ENCODE peak calls at places on chromosomes 11 and 22, in six cellular contexts. G is fibroblast of lung, U is pancreas, B is left ventricle myocardium inferior, O is heart left ventricle, R is HCT116. L is an unnamed sample.

GRCh38 chr11:77361184-77361583 is 59.7 kb upstream of the GDPD4 start:
- DNase-seq in R (no peak), O (no peak), U (no peak), G (peak; percentile 87), B (no peak), L (no peak)

GRCh38 chr22:44325718-44326548 is 13.2 kb upstream of the SHISAL1 start:
- DNase-seq in R (no peak), G (peak; percentile 56), B (no peak), U (no peak), O (no peak), L (no peak)

GRCh38 chr11:87859583-87859982 is 315.7 kb downstream of the RAB38 start:
- DNase-seq in G (peak; percentile 21), U (no peak), B (no peak), R (no peak), O (no peak), L (no peak)

GRCh38 chr11:44110231-44110679 is 14.8 kb downstream of the EXT2 start:
- DNase-seq in O (peak; percentile 70), U (peak; percentile 9), G (peak; percentile 30), B (peak; percentile 50), R (no peak), L (peak; percentile 20)

GRCh38 chr22:39306456-39307361 is 12.7 kb downstream of the RPL3 start:
- DNase-seq in R (no peak), U (no peak), B (no peak), O (no peak), G (no peak), L (no peak)

GRCh38 chr11:118003021-118003423 is 16.8 kb downstream of the IL10RA start:
- DNase-seq in R (no peak), U (no peak), B (no peak), O (no peak), G (no peak), L (no peak)

GRCh38 chr11:117072517-117073218 is 25.6 kb downstream of the SIK3 start:
- DNase-seq in R (peak; percentile 91), B (no peak), U (no peak), O (no peak), G (peak; percentile 96), L (no peak)

GRCh38 chr11:123441161-123441560 is 11.1 kb downstream of the GRAMD1B start:
- DNase-seq in O (no peak), U (no peak), R (no peak), B (no peak), G (no peak), L (no peak)

GRCh38 chr11:131998020-131998419 is 627.6 kb downstream of the NTM start:
- DNase-seq in B (no peak), O (no peak), R (no peak), G (no peak), U (no peak), L (no peak)

GRCh38 chr22:31230871-31231621 is 18.9 kb downstream of the LIMK2 start:
- DNase-seq in U (peak; percentile 62), O (no peak), B (no peak), G (peak; percentile 48), R (no peak), L (peak; percentile 69)

GRCh38 chr22:48803171-48803992 is 1024.3 kb downstream of the BRD1 start:
- DNase-seq in B (no peak), U (no peak), G (no peak), R (no peak), O (no peak), L (no peak)

GRCh38 chr11:34339149-34340064 is 18.4 kb downstream of the ABTB2 start:
- DNase-seq in B (no peak), G (peak; percentile 24), U (no peak), R (no peak), O (no peak), L (no peak)

GRCh38 chr11:35847473-35847872 is 96.4 kb upstream of the LDLRAD3 start:
- DNase-seq in O (no peak), B (no peak), G (no peak), R (no peak), U (no peak), L (no peak)

GRCh38 chr22:46378499-46379300 is 43.2 kb downstream of the TRMU start:
- DNase-seq in B (no peak), R (no peak), U (no peak), O (no peak), G (no peak), L (no peak)

GRCh38 chr11:123166095-123166559 is 28.9 kb downstream of the CLMP start:
- DNase-seq in G (peak; percentile 93), R (no peak), B (peak; percentile 36), U (no peak), O (no peak), L (no peak)

GRCh38 chr11:8344346-8344745 is 80.7 kb upstream of the LMO1 start:
- DNase-seq in G (no peak), R (no peak), O (no peak), B (no peak), U (no peak), L (no peak)

GRCh38 chr11:8777907-8778767 is 95.5 kb downstream of the RPL27A start:
- DNase-seq in R (no peak), U (peak; percentile 43), G (peak; percentile 62), O (peak; percentile 79), B (peak; percentile 69), L (peak; percentile 13)

GRCh38 chr22:21032843-21033688 is 705 bp upstream of the SLC7A4 start:
- DNase-seq in R (no peak), G (no peak), O (no peak), U (no peak), B (no peak), L (no peak)

GRCh38 chr11:71488968-71489265 is 35.9 kb downstream of the NADSYN1 start:
- DNase-seq in B (no peak), R (no peak), G (no peak), O (no peak), U (no peak), L (no peak)

GRCh38 chr11:126329644-126330200 is 25.8 kb upstream of the ST3GAL4 start:
- DNase-seq in G (no peak), B (no peak), R (no peak), O (no peak), U (no peak), L (no peak)

GRCh38 chr11:62125881-62126280 is 2.1 kb downstream of the INCENP start:
- DNase-seq in G (no peak), R (no peak), O (no peak), U (no peak), B (no peak), L (no peak)

GRCh38 chr11:118295834-118296454 is 8.6 kb upstream of the CD3E start:
- DNase-seq in R (peak; percentile 43), U (no peak), B (no peak), G (peak; percentile 27), O (no peak), L (no peak)

GRCh38 chr11:129075757-129076156 is 116.4 kb downstream of the ARHGAP32 start:
- DNase-seq in O (no peak), R (no peak), G (no peak), B (no peak), U (no peak), L (no peak)

GRCh38 chr22:27435839-27436581 is 365.5 kb downstream of the MN1 start:
- DNase-seq in B (peak; percentile 74), R (no peak), U (no peak), G (peak; percentile 84), O (peak; percentile 85), L (no peak)

GRCh38 chr22:46612341-46612903 is 7.8 kb upstream of the GRAMD4 start:
- DNase-seq in O (no peak), U (no peak), B (no peak), G (no peak), R (no peak), L (no peak)

DNA sequence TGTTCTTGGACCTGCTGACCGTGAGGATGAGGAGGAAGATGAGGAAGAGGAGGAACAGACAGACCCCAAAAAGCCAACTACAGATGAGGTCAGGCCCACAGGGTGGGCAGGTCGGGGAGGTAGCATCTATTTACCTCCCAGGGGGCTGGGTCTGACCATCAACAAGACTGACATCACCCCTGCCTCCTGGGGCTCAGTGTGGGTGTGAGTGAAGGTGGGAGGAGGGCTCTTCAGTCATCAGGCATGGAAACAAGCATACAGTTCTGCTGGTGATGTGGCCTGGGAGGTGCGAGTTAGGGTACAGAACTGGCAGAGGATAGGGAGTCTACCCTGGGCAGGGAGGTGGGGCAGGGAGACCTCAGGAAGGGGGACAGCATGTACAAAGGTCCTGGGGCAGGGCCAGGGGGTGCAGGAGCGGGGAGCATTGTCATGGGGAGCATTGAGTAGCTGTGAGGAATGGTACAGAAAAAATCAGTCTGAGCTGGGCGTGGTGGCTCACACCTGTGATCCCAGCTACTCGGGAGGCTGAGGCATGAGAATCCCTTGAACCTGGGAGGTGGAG is 8.9 kb downstream of the PLCB3 start:
- DNase-seq in B (no peak), O (no peak), G (no peak), R (no peak), U (no peak), L (no peak)
- H3K36me3 ChIP-seq in B (peaks cover 90% of the 10 kb centered on the region), O (peaks cover 99% of the 10 kb centered on the region), G (peaks cover 46% of the 10 kb centered on the region), R (peaks cover 60% of the 10 kb centered on the region), U (no peaks in the 10 kb centered on the region), L (no peaks in the 10 kb centered on the region)

GRCh38 chr11:67211656-67212436 is 54.4 kb upstream of the GRK2 start:
- DNase-seq in G (no peak), R (no peak), O (no peak), U (no peak), B (no peak), L (no peak)

DNA sequence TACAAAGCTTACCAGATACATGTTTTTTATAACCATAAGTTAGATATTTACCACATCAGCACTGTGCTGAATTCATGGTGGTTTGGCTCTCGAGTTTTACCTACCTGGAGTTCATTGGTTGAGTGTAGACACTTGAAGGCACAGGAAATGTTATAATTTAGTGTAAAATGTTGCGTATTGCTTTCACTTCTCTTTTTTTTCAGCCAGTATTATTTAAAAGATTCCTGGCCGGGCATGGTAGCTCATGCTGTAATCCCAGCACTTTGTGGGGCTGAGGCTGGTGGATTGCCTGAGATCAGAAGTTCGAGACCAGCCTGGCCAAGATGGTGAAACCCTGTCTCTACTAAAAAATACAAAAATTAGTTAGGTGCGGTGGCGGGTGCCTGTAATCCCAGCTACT is 53.0 kb upstream of the GRK2 start:
- DNase-seq in R (no peak), G (no peak), O (no peak), U (no peak), B (no peak), L (no peak)
- H3K27ac ChIP-seq in R (no peak overlapping the region), G (no peak overlapping the region), O (no peak overlapping the region), U (no peak overlapping the region), B (no peak overlapping the region), L (no peak overlapping the region)

GRCh38 chr22:37356922-37357321 is 70.4 kb downstream of the ELFN2 start:
- DNase-seq in R (no peak), G (no peak), O (no peak), B (no peak), U (no peak), L (no peak)
- H3K36me3 ChIP-seq in R (no peaks in the 10 kb centered on the region), G (no peaks in the 10 kb centered on the region), O (no peaks in the 10 kb centered on the region), B (no peaks in the 10 kb centered on the region), U (no peaks in the 10 kb centered on the region), L (no peaks in the 10 kb centered on the region)

GRCh38 chr11:46075928-46076327 is 45.3 kb downstream of the PHF21A start:
- DNase-seq in R (no peak), G (no peak), B (no peak), O (no peak), U (no peak), L (no peak)

GRCh38 chr11:46075168-46075567 is 46.1 kb downstream of the PHF21A start:
- DNase-seq in R (no peak), B (no peak), O (no peak), U (no peak), G (peak; percentile 77), L (no peak)

DNA sequence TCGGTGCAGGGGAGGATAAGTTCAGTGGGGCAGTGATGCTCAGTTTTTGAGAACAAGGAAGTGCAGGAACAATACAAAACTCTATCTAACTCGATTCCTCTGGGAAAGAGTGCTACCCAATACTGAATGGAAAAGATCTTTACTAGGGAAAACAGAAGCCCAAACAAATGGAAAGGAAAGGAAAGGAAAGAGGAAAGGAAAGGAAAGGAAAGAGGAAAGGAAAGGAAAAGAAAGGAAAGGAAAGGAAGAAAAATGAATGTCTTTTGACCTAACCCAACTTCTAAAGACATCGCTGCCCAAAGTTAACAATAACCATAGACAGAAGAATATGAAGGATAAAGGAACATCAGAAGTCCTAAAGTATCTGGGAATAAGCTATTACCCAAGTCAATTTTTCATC is 41.6 kb downstream of the PHF21A start:
- DNase-seq in G (no peak), R (no peak), B (no peak), U (no peak), O (no peak), L (no peak)
- H3K27ac ChIP-seq in G (no peak overlapping the region), R (no peak overlapping the region), B (no peak overlapping the region), U (no peak overlapping the region), O (no peak overlapping the region), L (no peak overlapping the region)